ENCODE peak calls at places on chromosomes 3 and 15, in five cellular contexts. C is A172, K is fibroblast of mammary gland, F is cortex of kidney, W is DMS53. B is an unnamed sample.
A peak's percentile ranks its signal among the peaks of the same experiment; 100 is the strongest.

GRCh38 chr3:185815391-185816282 is 9.2 kb downstream of the IGF2BP2 start:
- DNase-seq in C (no peak), K (no peak), F (no peak), W (no peak), B (no peak)

GRCh38 chr3:187400756-187401155 is 32.6 kb downstream of the RTP4 start:
- DNase-seq in C (no peak), K (peak; percentile 16), F (no peak), W (no peak), B (no peak)

GRCh38 chr3:18111702-18112311 is 313.3 kb downstream of the SATB1 start:
- DNase-seq in C (peak; percentile 68), K (peak; percentile 36), F (no peak), W (no peak), B (no peak)

GRCh38 chr15:101159096-101159935 is 92.5 kb downstream of the CHSY1 start:
- DNase-seq in C (no peak), K (no peak), F (no peak), W (no peak), B (no peak)

GRCh38 chr3:159771865-159772611 is 216.6 kb upstream of the IL12A start:
- DNase-seq in C (no peak), K (no peak), F (no peak), W (no peak), B (no peak)

GRCh38 chr15:99006904-99007495 is 592 bp downstream of the PGPEP1L start:
- DNase-seq in C (no peak), K (no peak), F (no peak), W (no peak), B (no peak)

GRCh38 chr3:10601131-10601856 is 95.9 kb upstream of the ATP2B2 start:
- DNase-seq in C (no peak), K (no peak), F (no peak), W (no peak), B (no peak)

GRCh38 chr15:80789836-80790235 is 10.7 kb downstream of the CEMIP start:
- DNase-seq in C (no peak), K (no peak), F (no peak), W (no peak), B (no peak)

GRCh38 chr3:48661501-48662139 is 1.1 kb downstream of the CELSR3 start:
- DNase-seq in C (no peak), K (peak; percentile 35), F (no peak), W (no peak), B (no peak)

GRCh38 chr3:17140670-17141505 is 256.1 kb downstream of the PLCL2 start:
- DNase-seq in C (no peak), K (peak; percentile 50), F (no peak), W (peak; percentile 0), B (no peak)

GRCh38 chr3:13879946-13880810 is at the start of gene WNT7A:
- DNase-seq in C (no peak), K (no peak), F (no peak), W (no peak), B (no peak)

GRCh38 chr3:15218689-15219088 is 12.6 kb downstream of the CAPN7 start:
- DNase-seq in C (no peak), K (no peak), F (no peak), W (no peak), B (no peak)

GRCh38 chr3:54427951-54428871 is 305.9 kb downstream of the CACNA2D3 start:
- DNase-seq in C (peak; percentile 77), K (peak; percentile 71), F (no peak), W (peak; percentile 40), B (peak; percentile 97)

GRCh38 chr15:37111427-37111717 is 11.0 kb upstream of the MEIS2 start:
- DNase-seq in C (no peak), K (no peak), F (no peak), W (no peak), B (no peak)

GRCh38 chr15:70345251-70346019 is 247.7 kb upstream of the TLE3 start:
- DNase-seq in C (no peak), K (no peak), F (no peak), W (no peak), B (no peak)

B was measured in NCI-H2227 treated with DMSO at 0.1 percent for 48 hours.